ENCODE peak calls at places on chromosomes 7 and 10, in eight cellular contexts. D is H4; M is stimulated activated CD8-positive, alpha-beta memory T cell treated with anti-CD3 and anti-CD28 coated beads, Interleukin-7, amount 100 ng/mL, for 1 hour; N is mucosa of descending colon; G is activated effector memory CD4-positive, alpha-beta T cell treated with anti-CD3 and anti-CD28 coated beads, Interleukin-2, amount 50 U/mL, for 16 hours; L is stimulated activated CD4-positive, alpha-beta T cell treated with anti-CD3 and anti-CD28 coated beads, Interleukin-1b, Interleukin-23, amount 100 ng/mL, for 4 hours; V is activated CD8-positive, alpha-beta T cell treated with anti-CD3 and anti-CD28 coated beads for 36 hours; J is left colon. K is an unnamed sample.

GRCh38 chr10:63110940-63111339 is 22.2 kb upstream of the NRBF2 start:
- DNase-seq in V (no peak), J (no peak), D (no peak), G (no peak), M (no peak), N (no peak), L (no peak), K (no peak)

GRCh38 chr10:43226441-43226840 is 40.4 kb downstream of the RASGEF1A start:
- DNase-seq in D (no peak), N (peak), V (no peak), G (peak), M (no peak), L (no peak), J (peak), K (no peak)

GRCh38 chr10:44860811-44861751 is 50.1 kb upstream of the TMEM72 start:
- DNase-seq in M (no peak), J (no peak), D (peak), V (no peak), L (no peak), G (no peak), N (no peak), K (no peak)

GRCh38 chr7:122544463-122544862 is 154.5 kb downstream of the RNF133 start:
- DNase-seq in M (no peak), D (no peak), J (peak), N (no peak), G (no peak), V (no peak), L (no peak), K (no peak)

GRCh38 chr10:53700227-53700626 is 927.6 kb upstream of the MBL2 start:
- DNase-seq in V (no peak), G (no peak), D (no peak), J (no peak), M (no peak), L (no peak), N (no peak), K (no peak)

GRCh38 chr7:155357573-155358041 is 59.9 kb downstream of the INSIG1 start:
- DNase-seq in G (no peak), J (no peak), D (no peak), L (no peak), N (no peak), M (no peak), V (no peak), K (no peak)

GRCh38 chr7:43362652-43363428 is 220.1 kb upstream of the STK17A start:
- DNase-seq in J (no peak), M (no peak), N (no peak), V (no peak), L (no peak), D (peak), G (no peak), K (no peak)

GRCh38 chr10:84340632-84341537 is 12.5 kb downstream of the CCSER2 start:
- DNase-seq in D (no peak), N (no peak), J (no peak), G (no peak), L (no peak), V (no peak), M (no peak), K (no peak)

GRCh38 chr7:51366930-51367613 is 50.5 kb upstream of the COBL start:
- DNase-seq in D (peak), N (no peak), J (no peak), G (no peak), L (no peak), M (no peak), V (peak), K (no peak)

GRCh38 chr10:92407305-92408016 is 116.5 kb downstream of the MARCHF5 start:
- DNase-seq in G (no peak), L (no peak), V (no peak), D (peak), N (no peak), M (no peak), J (no peak), K (no peak)

GRCh38 chr10:13698217-13698616 is 111.5 kb downstream of the PRPF18 start:
- DNase-seq in V (no peak), M (no peak), L (no peak), J (no peak), N (no peak), D (no peak), G (no peak), K (no peak)

GRCh38 chr7:68544851-68545250 is 1053.4 kb upstream of the AUTS2 start:
- DNase-seq in N (no peak), M (no peak), L (no peak), V (no peak), J (no peak), D (no peak), G (no peak), K (no peak)

GRCh38 chr7:30503273-30504212 is 1.1 kb downstream of the GGCT start:
- DNase-seq in D (no peak), G (no peak), V (no peak), J (no peak), L (no peak), M (no peak), N (no peak), K (no peak)

GRCh38 chr7:144853542-144853941 is 17.7 kb upstream of the TPK1 start:
- DNase-seq in D (no peak), G (no peak), M (no peak), N (no peak), J (no peak), V (no peak), L (no peak), K (no peak)

GRCh38 chr7:158865462-158865922 is 9.1 kb downstream of the DYNC2I1 start:
- DNase-seq in L (no peak), D (peak), M (no peak), N (peak), V (peak), G (no peak), J (no peak), K (no peak)

GRCh38 chr10:107031981-107032699 is 132.4 kb downstream of the SORCS1 start:
- DNase-seq in M (no peak), V (no peak), N (no peak), G (no peak), D (peak), J (no peak), L (no peak), K (no peak)

GRCh38 chr7:83161851-83162401 is 758 bp downstream of the PCLO start:
- DNase-seq in N (no peak), V (no peak), L (no peak), G (no peak), M (no peak), J (no peak), D (no peak), K (no peak)

K was measured in central memory CD8-positive, alpha-beta T cell.